ENCODE peak calls at places on chromosomes 11 and 22, in four cellular contexts. I, F, A and B are unnamed samples.

GRCh38 chr11:71066311-71066710 is 186.1 kb downstream of the SHANK2 start:
- DNase-seq in I (no peak), A (no peak), F (no peak), B (no peak)

GRCh38 chr22:36413022-36413770 is 25.4 kb upstream of the MYH9 start:
- DNase-seq in A (peak), F (no peak), I (no peak), B (no peak)

GRCh38 chr11:75103380-75104026 is 6.8 kb upstream of the OR2AT4 start:
- DNase-seq in I (no peak), A (no peak), F (peak), B (no peak)

GRCh38 chr11:64639885-64640284 is 48.9 kb downstream of the SLC22A12 start:
- DNase-seq in A (no peak), F (no peak), I (no peak), B (no peak)

GRCh38 chr11:94767292-94767690 is 865 bp upstream of the AMOTL1 start:
- DNase-seq in F (no peak), A (no peak), I (no peak), B (no peak)

GRCh38 chr22:50308986-50309600 is 1.6 kb upstream of the PLXNB2 start:
- DNase-seq in F (no peak), I (no peak), A (no peak), B (no peak)

GRCh38 chr11:131614514-131615085 is 244.2 kb downstream of the NTM start:
- DNase-seq in F (no peak), I (no peak), A (no peak), B (no peak)

GRCh38 chr11:102390667-102391449 is 43.8 kb downstream of the BIRC2 start:
- DNase-seq in I (peak), F (no peak), A (peak), B (peak)

GRCh38 chr11:14336507-14337503 is 22.2 kb downstream of the RRAS2 start:
- DNase-seq in F (no peak), I (peak), A (peak), B (no peak)

GRCh38 chr22:44130076-44130711 is 50.5 kb upstream of the PARVG start:
- DNase-seq in I (no peak), F (no peak), A (no peak), B (peak)

GRCh38 chr11:17208257-17208999 is 642 bp upstream of the PIK3C2A start:
- DNase-seq in A (peak), F (no peak), I (peak), B (peak)

GRCh38 chr22:49372530-49373288 is 455.0 kb downstream of the BRD1 start:
- DNase-seq in I (peak), F (no peak), A (peak), B (peak)

GRCh38 chr11:30855383-30856006 is 269.3 kb upstream of the MPPED2 start:
- DNase-seq in F (no peak), A (peak), I (no peak), B (peak)

GRCh38 chr11:9923280-9923679 is 259.4 kb downstream of the SWAP70 start:
- DNase-seq in A (no peak), F (no peak), I (no peak), B (no peak)

GRCh38 chr11:94938399-94939055 is 34.8 kb downstream of the CWC15 start:
- DNase-seq in F (no peak), I (no peak), A (no peak), B (peak)

GRCh38 chr22:24247564-24248344 is 2.9 kb upstream of the GGT5 start:
- DNase-seq in F (no peak), I (peak), A (peak), B (peak)

GRCh38 chr22:46299101-46299500 is 2.4 kb downstream of the GTSE1 start:
- DNase-seq in F (no peak), A (no peak), I (no peak), B (no peak)

GRCh38 chr22:46308283-46308988 is 11.8 kb downstream of the GTSE1 start:
- DNase-seq in A (no peak), I (no peak), F (no peak), B (no peak)

GRCh38 chr22:46300491-46300890 is 3.8 kb downstream of the GTSE1 start:
- DNase-seq in F (no peak), A (no peak), I (no peak), B (no peak)

DNA sequence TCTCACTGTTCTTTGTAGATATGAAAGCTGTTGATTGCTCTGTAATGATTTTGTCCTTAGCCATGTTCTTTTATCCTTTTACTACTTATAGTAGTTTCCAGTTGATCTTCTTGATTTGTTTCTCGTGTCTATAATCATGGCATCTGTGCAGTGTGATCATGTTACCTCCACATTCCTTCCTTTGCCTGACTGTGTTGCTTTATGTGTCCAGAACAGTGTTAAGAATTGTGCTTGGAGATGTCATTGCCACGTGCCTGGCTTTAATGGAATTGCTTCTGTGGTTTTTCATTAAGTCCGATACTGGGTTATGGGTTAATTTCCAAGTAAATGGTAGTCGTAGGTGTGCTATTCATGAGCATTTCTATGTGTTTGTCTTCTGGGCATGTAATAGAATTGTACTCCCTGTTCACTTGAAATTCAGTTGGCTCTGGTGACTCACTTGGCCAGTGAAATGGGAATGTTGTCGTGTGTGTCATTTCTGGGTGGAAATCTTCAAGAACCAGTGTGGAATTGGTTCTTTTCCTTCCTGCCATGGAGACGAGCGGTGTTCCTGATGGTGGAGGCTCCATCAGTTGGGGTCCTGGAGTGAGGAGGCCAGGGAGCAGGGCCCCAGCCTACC is 6.8 kb downstream of the GTSE1 start:
- DNase-seq in I (no peak), F (no peak), A (no peak), B (no peak)
- TF ChIP-seq PBX3 in I (no peak), F (no peak), A (no peak), B (no peak)

DNA sequence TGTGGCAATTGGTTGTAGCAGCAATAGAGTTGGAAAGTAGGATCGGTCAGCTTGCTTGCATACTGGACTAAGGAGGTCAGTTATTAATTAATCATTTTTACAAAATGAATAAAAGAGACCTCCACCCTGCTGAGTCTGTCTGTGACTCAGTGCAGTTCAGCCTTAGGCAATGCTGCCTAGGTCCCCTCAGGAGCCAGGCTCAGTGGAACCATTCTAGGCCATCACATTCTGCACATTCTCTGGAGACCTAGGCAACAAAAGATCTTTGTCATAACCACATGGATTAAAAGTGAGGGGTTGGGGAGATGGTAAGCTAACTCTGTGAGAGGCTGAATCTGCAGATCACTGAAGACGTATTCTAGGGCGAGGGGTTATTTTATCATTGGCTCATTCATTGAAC is 178.7 kb upstream of the CADM1 start:
- DNase-seq in F (no peak), I (no peak), A (no peak), B (no peak)
- TF ChIP-seq PBX3 in F (no peak), I (no peak), A (no peak), B (no peak)

GRCh38 chr22:46280999-46281623 is 13.3 kb downstream of the TTC38 start:
- DNase-seq in A (no peak), I (no peak), F (no peak), B (no peak)
- TF ChIP-seq PBX3 in A (no peak), I (no peak), F (no peak), B (no peak)

GRCh38 chr11:106961048-106961447 is 57.2 kb downstream of the GUCY1A2 start:
- DNase-seq in I (no peak), A (no peak), F (no peak), B (no peak)

GRCh38 chr11:106959800-106960199 is 58.5 kb downstream of the GUCY1A2 start:
- DNase-seq in I (no peak), A (no peak), F (no peak), B (no peak)

GRCh38 chr11:106958506-106959248 is 59.6 kb downstream of the GUCY1A2 start:
- DNase-seq in A (no peak), F (no peak), I (no peak), B (no peak)

GRCh38 chr11:106959386-106959785 is 58.9 kb downstream of the GUCY1A2 start:
- DNase-seq in I (no peak), A (no peak), F (no peak), B (no peak)

DNA sequence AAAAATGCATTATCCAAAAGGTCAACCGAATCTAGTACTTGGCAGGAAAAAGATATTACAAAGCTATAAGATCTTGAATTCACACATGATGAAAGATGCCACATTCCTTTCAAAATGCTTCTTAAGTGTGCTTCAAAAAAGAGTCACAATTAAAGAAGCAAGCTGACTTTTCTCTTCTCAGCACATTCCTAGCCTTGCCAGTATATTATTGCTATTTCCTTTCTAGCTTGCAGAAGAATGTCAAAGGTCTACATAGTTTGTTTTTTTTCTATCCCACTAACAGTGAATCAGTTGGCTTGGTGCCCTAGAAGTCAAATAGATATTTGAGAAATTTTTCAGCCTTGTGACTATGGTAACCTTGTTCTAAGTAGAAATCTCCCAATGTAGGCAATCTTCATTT is 56.8 kb downstream of the GUCY1A2 start:
- DNase-seq in A (no peak), F (no peak), I (no peak), B (no peak)
- TF ChIP-seq PBX3 in A (no peak), F (no peak), I (no peak), B (peak)

GRCh38 chr11:12815150-12815523 is 140.9 kb downstream of the TEAD1 start:
- DNase-seq in I (no peak), A (no peak), F (no peak), B (no peak)

GRCh38 chr11:12812849-12813248 is 138.6 kb downstream of the TEAD1 start:
- DNase-seq in I (no peak), F (no peak), A (no peak), B (peak)

GRCh38 chr11:12811861-12812260 is 137.6 kb downstream of the TEAD1 start:
- DNase-seq in F (no peak), A (no peak), I (no peak), B (no peak)

GRCh38 chr11:12815931-12816494 is 141.8 kb downstream of the TEAD1 start:
- DNase-seq in F (no peak), I (no peak), A (no peak), B (no peak)

DNA sequence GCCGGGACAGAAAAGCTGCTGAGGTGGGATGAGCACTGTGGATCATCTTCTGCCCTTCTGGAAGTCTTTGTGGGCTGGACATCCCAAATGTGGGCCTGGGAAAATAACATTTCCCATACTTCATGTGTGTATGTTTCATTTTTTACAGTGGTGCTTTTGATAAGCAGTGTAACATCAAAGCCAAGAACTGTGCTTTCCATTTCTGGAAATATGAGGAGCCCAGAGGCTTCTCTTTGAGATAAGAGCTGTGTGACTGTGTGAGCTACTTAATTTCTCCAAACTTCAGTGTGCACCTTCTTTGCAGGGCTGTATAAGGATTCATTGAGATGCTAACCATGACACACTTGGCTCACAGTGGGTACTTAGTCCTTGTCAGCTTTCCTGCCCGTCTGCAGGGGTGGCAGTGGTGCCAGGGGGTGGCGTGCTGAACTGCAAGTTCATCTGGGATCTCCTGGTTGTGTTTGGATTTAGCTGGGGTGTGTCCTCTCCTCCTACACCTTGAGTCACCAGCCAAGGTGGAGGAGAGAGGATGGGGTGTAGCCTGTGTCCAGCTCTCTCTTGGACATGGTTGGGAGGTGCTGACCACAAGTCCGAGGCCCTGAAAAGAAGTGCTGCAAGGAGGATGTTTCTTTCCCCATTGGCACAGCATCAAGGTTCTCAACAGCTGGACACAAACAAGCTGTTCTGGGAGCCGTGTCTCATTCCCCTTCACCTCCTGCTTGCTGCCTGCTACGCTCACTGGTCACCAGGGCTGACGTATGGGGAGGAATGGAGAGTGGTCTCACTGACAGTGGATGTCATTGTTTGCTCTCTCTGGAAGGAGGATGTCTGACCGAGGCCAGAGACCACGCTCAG is 139.4 kb downstream of the TEAD1 start:
- DNase-seq in I (peak), F (no peak), A (no peak), B (no peak)
- TF ChIP-seq PBX3 in I (no peak), F (no peak), A (no peak), B (no peak)

GRCh38 chr11:91397134-91397468 is 827.5 kb upstream of the FAT3 start:
- DNase-seq in F (no peak), I (no peak), A (no peak), B (no peak)

GRCh38 chr11:91394073-91394717 is 830.4 kb upstream of the FAT3 start:
- DNase-seq in A (peak), F (no peak), I (no peak), B (peak)

GRCh38 chr11:91396243-91397133 is 828.1 kb upstream of the FAT3 start:
- DNase-seq in I (peak), F (no peak), A (peak), B (no peak)

GRCh38 chr11:91394718-91395414 is 829.8 kb upstream of the FAT3 start:
- DNase-seq in F (no peak), I (no peak), A (peak), B (peak)
- TF ChIP-seq PBX3 in F (no peak), I (no peak), A (no peak), B (no peak)

GRCh38 chr11:85884581-85885021 is 29.4 kb downstream of the CCDC83 start:
- DNase-seq in I (no peak), A (no peak), F (no peak), B (no peak)

GRCh38 chr11:85889676-85890579 is 34.7 kb downstream of the CCDC83 start:
- DNase-seq in A (peak), F (no peak), I (peak), B (no peak)

GRCh38 chr11:85886089-85887056 is 31.2 kb downstream of the CCDC83 start:
- DNase-seq in F (no peak), I (no peak), A (no peak), B (no peak)
- TF ChIP-seq PBX3 in F (no peak), I (no peak), A (no peak), B (no peak)